ENCODE peak calls at places on chromosome 1, in nine cellular contexts. G, D, O, F, W, P, N, X and I are unnamed samples.

GRCh38 chr1:111852216-111852615 is 96.5 kb downstream of the DDX20 start:
- DNase-seq in D (no peak), P (no peak), G (no peak), F (no peak), O (no peak), W (no peak), X (no peak), N (no peak), I (no peak)

GRCh38 chr1:61708953-61709907 is 15.7 kb downstream of the TM2D1 start:
- DNase-seq in X (no peak), W (no peak), O (no peak), F (no peak), G (no peak), N (no peak), P (no peak), D (no peak), I (no peak)

GRCh38 chr1:78075621-78076020 is 29.9 kb downstream of the GIPC2 start:
- DNase-seq in O (no peak), X (no peak), G (no peak), W (no peak), N (no peak), F (no peak), D (peak; percentile 63), P (no peak), I (no peak)

GRCh38 chr1:61334718-61335589 is 252.6 kb downstream of the NFIA start:
- DNase-seq in P (no peak), X (no peak), D (no peak), O (no peak), F (no peak), N (no peak), G (no peak), W (no peak), I (no peak)

GRCh38 chr1:232988572-232989040 is 38.2 kb downstream of the NTPCR start:
- DNase-seq in X (peak; percentile 74), N (no peak), F (peak; percentile 80), P (no peak), D (peak; percentile 53), O (no peak), G (no peak), W (no peak), I (no peak)

GRCh38 chr1:154213274-154213673 is 7.1 kb upstream of the CFAP141 start:
- DNase-seq in X (no peak), P (no peak), G (no peak), F (peak; percentile 69), D (no peak), N (no peak), W (no peak), O (no peak), I (no peak)

GRCh38 chr1:31744165-31744888 is 19.8 kb downstream of the ADGRB2 start:
- DNase-seq in D (no peak), P (no peak), F (no peak), G (no peak), O (no peak), W (no peak), X (no peak), N (no peak), I (no peak)

GRCh38 chr1:149934326-149934725 is 2.4 kb downstream of the MTMR11 start:
- DNase-seq in X (no peak), O (no peak), N (no peak), W (no peak), F (no peak), P (no peak), G (no peak), D (no peak), I (no peak)

GRCh38 chr1:203124546-203125317 is 2.8 kb upstream of the ADORA1 start:
- DNase-seq in N (no peak), X (peak; percentile 28), F (no peak), O (no peak), W (no peak), G (no peak), P (no peak), D (no peak), I (no peak)

GRCh38 chr1:174152424-174152823 is 6.9 kb upstream of the RABGAP1L start:
- DNase-seq in F (no peak), N (no peak), W (no peak), X (no peak), D (no peak), G (no peak), P (no peak), O (no peak), I (no peak)

GRCh38 chr1:158819461-158820443 is 11.4 kb upstream of the MNDA start:
- DNase-seq in G (no peak), O (no peak), X (no peak), F (no peak), N (no peak), W (no peak), P (no peak), D (no peak), I (no peak)

GRCh38 chr1:180424848-180425457 is 77.4 kb downstream of the ACBD6 start:
- DNase-seq in W (no peak), N (no peak), X (no peak), D (no peak), G (no peak), F (no peak), P (no peak), O (no peak), I (no peak)

GRCh38 chr1:228018961-228019721 is 12.3 kb downstream of the WNT3A start:
- DNase-seq in N (no peak), F (no peak), G (no peak), D (no peak), P (no peak), W (no peak), O (no peak), X (peak; percentile 70), I (no peak)

GRCh38 chr1:229341811-229342304 is 989 bp downstream of the CCSAP start:
- DNase-seq in D (no peak), G (no peak), X (peak; percentile 84), O (no peak), N (no peak), F (no peak), W (no peak), P (no peak), I (no peak)

GRCh38 chr1:75630998-75631397 is 20.1 kb upstream of the SLC44A5 start:
- DNase-seq in X (no peak), W (no peak), P (no peak), N (no peak), O (no peak), D (no peak), F (no peak), G (no peak), I (no peak)

GRCh38 chr1:162612606-162613400 is 19.5 kb upstream of the DDR2 start:
- DNase-seq in D (no peak), X (no peak), N (no peak), W (no peak), O (no peak), G (no peak), F (peak; percentile 19), P (no peak), I (no peak)

GRCh38 chr1:111720274-111720976 is 18.8 kb downstream of the INKA2 start:
- DNase-seq in F (no peak), X (no peak), O (no peak), D (no peak), P (no peak), N (no peak), G (no peak), W (no peak), I (no peak)

GRCh38 chr1:10635385-10635896 is 160.7 kb downstream of the PEX14 start:
- DNase-seq in P (no peak), W (no peak), X (no peak), D (no peak), N (no peak), G (no peak), O (no peak), F (no peak), I (no peak)

GRCh38 chr1:221756830-221757551 is 15.1 kb upstream of the DUSP10 start:
- DNase-seq in F (no peak), X (no peak), D (no peak), G (no peak), O (no peak), P (no peak), N (no peak), W (no peak), I (no peak)

GRCh38 chr1:114758251-114758832 is 558 bp upstream of the CSDE1 start:
- DNase-seq in F (peak; percentile 9), O (no peak), N (no peak), X (no peak), P (no peak), G (no peak), D (peak; percentile 6), W (no peak), I (no peak)

GRCh38 chr1:230097370-230097769 is 30.3 kb downstream of the GALNT2 start:
- DNase-seq in W (no peak), X (no peak), O (no peak), N (no peak), F (no peak), D (no peak), P (no peak), G (no peak), I (no peak)

GRCh38 chr1:99728494-99729235 is 37.8 kb downstream of the FRRS1 start:
- DNase-seq in W (no peak), X (no peak), P (no peak), D (no peak), F (peak; percentile 32), O (no peak), G (no peak), N (no peak), I (no peak)

GRCh38 chr1:119539636-119540035 is 32.6 kb downstream of the HSD3B1 start:
- DNase-seq in X (no peak), N (no peak), F (no peak), P (no peak), W (no peak), D (no peak), G (no peak), O (no peak), I (no peak)

GRCh38 chr1:51575406-51576084 is 41.3 kb upstream of the OSBPL9 start:
- DNase-seq in W (no peak), N (no peak), P (no peak), G (no peak), X (no peak), D (no peak), O (no peak), F (no peak), I (no peak)

GRCh38 chr1:113905435-113905861 is 322 bp downstream of the DCLRE1B start:
- DNase-seq in D (no peak), X (no peak), W (peak; percentile 37), O (no peak), N (no peak), P (peak; percentile 12), F (no peak), G (no peak), I (no peak)

GRCh38 chr1:223444411-223444810 is 51.2 kb downstream of the CCDC185 start:
- DNase-seq in P (no peak), N (no peak), F (peak; percentile 8), X (no peak), W (no peak), G (no peak), D (no peak), O (no peak), I (no peak)

GRCh38 chr1:110390692-110391232 is at the start of gene SLC16A4:
- DNase-seq in D (peak; percentile 52), G (no peak), X (no peak), N (no peak), O (no peak), P (no peak), F (peak; percentile 64), W (no peak), I (no peak)

GRCh38 chr1:161046574-161047167 is 894 bp upstream of the USF1 start:
- DNase-seq in O (no peak), F (no peak), D (no peak), W (no peak), G (no peak), P (no peak), X (no peak), N (no peak), I (no peak)

GRCh38 chr1:25875856-25876692 is 566 bp upstream of the PAQR7 start:
- DNase-seq in G (no peak), P (peak; percentile 9), W (no peak), X (no peak), N (no peak), O (no peak), F (no peak), D (no peak), I (no peak)

GRCh38 chr1:42128984-42129383 is 24.2 kb upstream of the GUCA2B start:
- DNase-seq in G (no peak), W (no peak), D (no peak), O (no peak), P (no peak), X (no peak), F (no peak), N (no peak), I (no peak)

GRCh38 chr1:205286335-205286950 is 35.1 kb downstream of the NUAK2 start:
- DNase-seq in O (peak; percentile 42), F (peak; percentile 33), X (peak; percentile 6), W (peak; percentile 84), G (no peak), P (no peak), D (no peak), N (no peak), I (no peak)